ENCODE peak calls at places on chromosomes 4 and X, in six cellular contexts. U is HCT116, I is ovary, K is foreskin fibroblast, T is endodermal cell, V is heart left ventricle. W is an unnamed sample.

GRCh38 chrX:103722505-103722904 is 11.8 kb downstream of the TMEM31 start:
- DNase-seq in U (no peak), I (peak), T (no peak), K (peak), V (no peak), W (no peak)

GRCh38 chrX:39577976-39578962 is 519.5 kb downstream of the BCOR start:
- DNase-seq in I (peak), T (no peak), V (peak), U (no peak), K (no peak), W (peak)

GRCh38 chrX:135544338-135544948 is 24.0 kb downstream of the INTS6L start:
- DNase-seq in V (no peak), K (no peak), I (no peak), U (no peak), T (no peak), W (no peak)

GRCh38 chrX:119512145-119512800 is 44.0 kb downstream of the SLC25A5 start:
- DNase-seq in I (peak), K (peak), T (peak), U (peak), V (peak), W (no peak)

GRCh38 chrX:49228185-49228584 is 5.0 kb downstream of the CACNA1F start:
- DNase-seq in K (no peak), I (no peak), U (no peak), V (no peak), T (no peak), W (no peak)

GRCh38 chr4:150906987-150907633 is 108.0 kb downstream of the LRBA start:
- DNase-seq in U (no peak), K (no peak), T (no peak), I (no peak), V (no peak), W (no peak)

GRCh38 chrX:4935846-4936245 is 1222.4 kb upstream of the PRKX start:
- DNase-seq in U (no peak), T (no peak), V (peak), I (no peak), K (peak), W (no peak)

GRCh38 chrX:102958794-102959193 is 21.7 kb downstream of the RAB40AL start:
- DNase-seq in I (no peak), K (no peak), V (no peak), T (no peak), U (no peak), W (no peak)

GRCh38 chr4:55122235-55122634 is 3.2 kb downstream of the KDR start:
- DNase-seq in T (no peak), U (no peak), I (no peak), V (no peak), K (no peak), W (no peak)

GRCh38 chr4:168908093-168908492 is 102.0 kb downstream of the CBR4 start:
- DNase-seq in I (no peak), U (no peak), V (no peak), T (no peak), K (peak), W (no peak)

GRCh38 chr4:23876418-23877089 is 13.3 kb downstream of the PPARGC1A start:
- DNase-seq in K (no peak), U (no peak), I (no peak), V (no peak), T (peak), W (no peak)

GRCh38 chrX:129634541-129634940 is 20.2 kb downstream of the APLN start:
- DNase-seq in U (no peak), V (no peak), I (no peak), K (no peak), T (no peak), W (no peak)

GRCh38 chrX:140572724-140573123 is 67.9 kb upstream of the SOX3 start:
- DNase-seq in K (no peak), U (no peak), V (no peak), I (no peak), T (peak), W (no peak)

DNA sequence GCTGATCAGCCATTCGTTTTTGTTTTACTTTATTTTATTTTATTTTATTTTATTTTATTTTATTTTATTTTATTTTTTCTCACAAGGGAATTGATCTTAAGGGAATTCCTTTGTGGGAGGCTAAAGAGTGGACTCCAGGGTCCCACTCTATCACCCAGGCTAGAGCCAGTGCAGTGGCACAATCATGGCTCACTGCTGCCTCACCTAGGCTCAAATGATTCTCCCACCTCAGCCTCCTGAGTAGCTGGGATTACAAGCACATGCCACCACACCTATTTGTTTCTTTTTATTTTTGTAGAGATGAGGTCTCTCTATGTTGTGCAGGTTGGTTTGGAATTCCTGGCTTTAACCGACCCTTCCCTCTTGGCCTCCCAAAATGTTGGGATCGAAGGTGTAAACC is 17.5 kb upstream of the PABPC4L start:
- DNase-seq in K (no peak), I (no peak), U (no peak), T (peak), V (no peak), W (no peak)
- TF ChIP-seq CTCF in K (no peak), I (no peak), U (no peak), T (peak), V (no peak), W (no peak)

GRCh38 chr4:177574446-177574845 is 132.2 kb upstream of the AGA start:
- DNase-seq in I (no peak), V (no peak), K (no peak), T (no peak), U (no peak), W (no peak)

GRCh38 chr4:177583000-177583399 is 140.8 kb upstream of the AGA start:
- DNase-seq in K (no peak), T (no peak), U (no peak), V (no peak), I (no peak), W (no peak)

GRCh38 chr4:177579649-177580048 is 137.4 kb upstream of the AGA start:
- DNase-seq in V (no peak), K (no peak), T (no peak), U (no peak), I (no peak), W (no peak)
- TF ChIP-seq CTCF in V (no peak), K (peak), T (peak), U (peak), I (no peak), W (no peak)

DNA sequence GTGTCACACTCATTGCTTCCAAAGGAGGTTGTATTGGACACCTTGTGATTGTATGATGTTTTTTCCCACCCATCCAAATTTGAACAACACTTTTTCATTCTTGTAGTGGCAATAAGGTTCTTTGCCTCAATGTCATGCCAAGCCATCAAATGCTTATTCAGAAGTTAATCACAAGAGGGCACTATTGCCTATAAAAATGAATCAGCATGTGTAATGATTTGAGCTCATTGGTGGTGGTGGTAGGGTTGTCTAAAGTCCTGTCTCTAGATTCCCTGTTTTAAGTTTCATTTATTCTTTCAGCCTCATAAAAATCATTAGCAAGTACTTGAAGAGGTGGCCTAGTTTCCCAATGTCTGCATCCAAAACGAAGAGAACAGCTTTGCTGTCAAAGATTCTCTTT is 37.0 kb downstream of the IRS4 start:
- DNase-seq in V (no peak), T (no peak), I (no peak), U (peak), K (peak), W (no peak)
- TF ChIP-seq CTCF in V (peak), T (peak), I (no peak), U (peak), K (no peak), W (no peak)

GRCh38 chr4:117134386-117134785 is 49.0 kb upstream of the TRAM1L1 start:
- DNase-seq in U (peak), V (no peak), K (peak), I (no peak), T (peak), W (no peak)
- TF ChIP-seq CTCF in U (peak), V (no peak), K (peak), I (no peak), T (peak), W (no peak)

GRCh38 chr4:104128850-104129213 is 365.9 kb downstream of the CXXC4 start:
- DNase-seq in U (peak), V (no peak), I (no peak), T (no peak), K (no peak), W (no peak)
- TF ChIP-seq CTCF in U (no peak), V (no peak), I (no peak), T (no peak), K (no peak), W (no peak)

DNA sequence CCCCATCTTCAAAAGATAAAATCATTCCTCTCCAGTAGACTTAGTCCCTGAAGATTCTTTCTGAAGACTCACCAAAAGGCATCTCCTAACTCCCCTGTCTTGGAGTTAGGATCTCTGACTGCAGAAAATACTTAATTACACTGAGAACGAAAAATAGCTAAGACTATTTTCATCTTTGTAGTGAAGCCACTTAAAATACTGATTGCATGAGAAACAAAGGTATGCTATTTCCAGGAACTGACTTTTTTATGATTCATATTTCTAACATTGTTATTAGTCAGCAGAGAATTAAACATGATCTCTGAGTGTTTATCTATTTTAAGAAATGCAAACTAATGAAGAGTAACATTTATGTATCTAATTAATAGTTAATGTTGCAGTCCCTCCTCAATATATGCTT is 71.8 kb upstream of the NR3C2 start:
- DNase-seq in V (no peak), T (no peak), I (no peak), K (no peak), U (no peak), W (no peak)
- TF ChIP-seq CTCF in V (no peak), T (no peak), I (no peak), K (no peak), U (no peak), W (no peak)

DNA sequence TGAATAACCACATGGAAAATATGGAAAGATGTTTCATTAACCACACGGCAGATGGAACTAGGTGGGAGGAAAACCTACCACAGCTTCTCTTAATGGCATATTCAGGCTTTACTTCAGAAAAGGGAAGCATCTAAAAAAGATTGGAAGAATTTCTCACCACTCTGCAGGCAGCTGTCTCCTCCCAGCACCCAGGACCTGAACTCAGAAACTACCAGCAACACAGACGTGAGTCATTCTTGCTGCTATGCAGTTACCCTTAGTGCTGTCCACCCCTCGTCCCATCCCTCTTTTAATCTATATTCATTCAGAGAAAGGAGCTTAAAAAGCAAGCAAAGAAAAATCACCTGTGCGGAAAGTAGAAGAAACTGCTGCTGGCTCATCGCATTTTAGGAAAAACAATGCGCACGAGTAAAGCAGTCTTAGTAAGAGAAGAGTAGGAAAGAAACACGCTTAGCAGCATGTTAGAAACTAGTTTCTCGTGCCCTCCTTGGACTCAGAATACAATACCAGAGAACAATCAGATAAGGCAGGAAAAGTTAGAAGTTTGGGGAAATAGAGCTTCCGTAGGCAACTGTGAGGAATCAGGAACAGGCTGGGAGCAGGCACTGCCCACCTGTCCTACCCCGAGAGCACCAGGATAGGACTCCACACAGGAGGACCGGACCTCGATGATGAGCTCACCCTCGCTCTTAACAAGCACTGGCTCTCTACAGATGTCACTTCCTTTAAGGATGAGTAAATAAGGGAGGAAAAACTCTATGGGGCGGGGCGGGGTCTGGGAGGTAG is 48.1 kb upstream of the ENPP6 start:
- DNase-seq in I (no peak), K (no peak), U (peak), T (peak), V (no peak), W (no peak)
- TF ChIP-seq CTCF in I (no peak), K (no peak), U (no peak), T (no peak), V (no peak), W (no peak)

DNA sequence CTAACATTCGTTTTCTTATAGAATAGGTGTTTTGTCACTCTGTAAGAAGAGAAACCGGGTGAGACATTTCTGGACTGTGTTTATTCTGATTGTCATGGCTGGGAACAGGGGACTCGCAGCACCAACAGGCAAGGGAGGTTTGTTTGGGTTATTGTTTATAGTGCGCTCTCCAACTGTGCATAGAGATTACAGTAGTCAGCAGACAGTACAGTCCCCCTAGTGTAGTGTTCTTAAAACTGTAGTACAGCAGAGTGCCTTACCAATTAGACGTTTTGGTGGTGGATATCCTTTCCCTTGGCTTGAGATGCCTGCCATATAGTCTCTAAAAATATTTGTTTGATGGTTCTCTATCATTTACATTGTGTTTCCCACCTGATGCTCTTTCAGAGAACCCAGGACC is 782 bp upstream of the RNF150 start:
- DNase-seq in T (no peak), V (no peak), K (peak), I (no peak), U (no peak), W (no peak)
- TF ChIP-seq CTCF in T (no peak), V (no peak), K (peak), I (no peak), U (no peak), W (no peak)

DNA sequence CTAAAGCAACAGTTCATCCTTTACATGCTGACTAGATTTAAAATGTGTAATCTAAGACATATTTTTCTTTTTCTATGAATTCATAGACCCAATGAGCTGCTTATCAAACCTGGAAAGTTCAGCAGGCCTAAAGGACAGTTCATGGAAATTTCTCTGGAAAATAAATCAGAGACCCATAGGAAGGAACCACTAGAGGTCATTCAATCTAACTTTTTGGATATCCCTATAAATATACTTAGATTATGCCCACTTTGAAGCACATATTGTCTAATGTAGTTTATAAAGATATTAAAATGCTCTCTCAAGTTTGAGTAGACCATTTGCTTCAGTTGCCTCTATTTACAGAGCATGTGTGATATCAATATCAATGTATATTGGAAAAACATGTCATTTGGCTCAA is 473.0 kb downstream of the FAT4 start:
- DNase-seq in K (no peak), V (no peak), I (no peak), T (no peak), U (no peak), W (no peak)
- TF ChIP-seq CTCF in K (no peak), V (no peak), I (no peak), T (peak), U (peak), W (no peak)

GRCh38 chr4:185222598-185222997 is 13.2 kb downstream of the SNX25 start:
- DNase-seq in T (no peak), V (no peak), K (peak), U (no peak), I (no peak), W (no peak)

GRCh38 chr4:185227713-185228278 is 18.4 kb downstream of the SNX25 start:
- DNase-seq in T (no peak), I (no peak), K (no peak), U (no peak), V (no peak), W (no peak)

GRCh38 chr4:185229021-185229818 is 19.8 kb downstream of the SNX25 start:
- DNase-seq in K (no peak), I (no peak), T (peak), V (no peak), U (no peak), W (no peak)

GRCh38 chr4:185224597-185224996 is 15.2 kb downstream of the SNX25 start:
- DNase-seq in T (no peak), V (no peak), I (no peak), U (no peak), K (no peak), W (no peak)

GRCh38 chr4:185227131-185227551 is 17.7 kb downstream of the SNX25 start:
- DNase-seq in T (no peak), V (no peak), I (no peak), U (no peak), K (no peak), W (no peak)
- TF ChIP-seq CTCF in T (peak), V (no peak), I (no peak), U (peak), K (no peak), W (no peak)